ENCODE peak calls at places on chromosomes 7 and 10, in eight cellular contexts. I, M, N, S, Z, X, L and H are unnamed samples.
A peak's percentile ranks its signal among the peaks of the same experiment; 100 is the strongest.

GRCh38 chr10:33238643-33239042 is 95.8 kb downstream of the NRP1 start:
- DNase-seq in Z (no peak), N (peak; percentile 82), I (peak; percentile 96), S (no peak), X (no peak), L (no peak), M (peak; percentile 66), H (no peak)

GRCh38 chr10:97023401-97024180 is 162.2 kb downstream of the SLIT1 start:
- DNase-seq in Z (no peak), X (no peak), I (no peak), L (no peak), N (no peak), S (no peak), M (peak; percentile 58), H (no peak)

GRCh38 chr7:100887186-100887954 is 2.1 kb downstream of the UFSP1 start:
- DNase-seq in Z (no peak), N (no peak), S (no peak), X (no peak), I (no peak), L (no peak), M (no peak), H (no peak)

GRCh38 chr10:90642650-90643049 is 215.2 kb downstream of the HTR7 start:
- DNase-seq in I (no peak), N (no peak), S (no peak), Z (no peak), L (no peak), M (peak; percentile 6), X (no peak), H (no peak)

GRCh38 chr10:48332871-48333216 is 26.4 kb downstream of the MAPK8 start:
- DNase-seq in I (no peak), N (no peak), X (no peak), L (no peak), S (no peak), M (no peak), Z (no peak), H (no peak)

GRCh38 chr7:94092980-94093379 is 88.8 kb upstream of the BET1 start:
- DNase-seq in L (no peak), M (no peak), S (no peak), N (no peak), I (no peak), X (no peak), Z (no peak), H (no peak)

GRCh38 chr7:44603208-44603607 is 3.2 kb upstream of the OGDH start:
- DNase-seq in N (no peak), S (no peak), I (no peak), X (no peak), M (no peak), L (no peak), Z (no peak), H (no peak)

GRCh38 chr10:53361281-53361680 is 588.7 kb upstream of the MBL2 start:
- DNase-seq in S (no peak), I (no peak), X (peak; percentile 8), Z (no peak), L (no peak), N (no peak), M (no peak), H (no peak)

GRCh38 chr10:52115823-52116222 is 198.3 kb upstream of the DKK1 start:
- DNase-seq in L (no peak), I (peak; percentile 43), Z (no peak), X (no peak), M (peak; percentile 22), S (no peak), N (peak; percentile 25), H (no peak)

GRCh38 chr10:3879073-3879472 is 94.1 kb upstream of the KLF6 start:
- DNase-seq in M (no peak), Z (no peak), N (no peak), I (no peak), L (no peak), S (no peak), X (no peak), H (no peak)

GRCh38 chr7:130149575-130150139 is 55.5 kb downstream of the TMEM209 start:
- DNase-seq in L (peak; percentile 76), I (no peak), Z (no peak), M (no peak), S (no peak), N (no peak), X (no peak), H (no peak)

GRCh38 chr10:127277063-127277462 is 80.7 kb upstream of the INSYN2A start:
- DNase-seq in N (no peak), I (peak; percentile 31), L (no peak), X (no peak), M (no peak), S (no peak), Z (no peak), H (no peak)

GRCh38 chr10:117531371-117532002 is 11.1 kb upstream of the EMX2 start:
- DNase-seq in X (no peak), S (no peak), M (no peak), I (no peak), L (no peak), N (no peak), Z (no peak), H (no peak)

GRCh38 chr7:55570939-55571338 is 1.4 kb downstream of the VOPP1 start:
- DNase-seq in S (no peak), L (no peak), I (peak; percentile 84), Z (no peak), X (no peak), N (no peak), M (peak; percentile 34), H (no peak)

GRCh38 chr10:32616438-32616837 is 170.5 kb downstream of the CCDC7 start:
- DNase-seq in I (no peak), X (no peak), S (no peak), N (no peak), M (no peak), L (no peak), Z (no peak), H (no peak)

GRCh38 chr7:41886906-41887311 is 184.0 kb upstream of the INHBA start:
- DNase-seq in S (peak; percentile 56), M (peak; percentile 95), I (peak; percentile 98), Z (peak; percentile 58), L (no peak), N (no peak), X (peak; percentile 34), H (peak; percentile 70)

GRCh38 chr7:2403718-2404648 is 572 bp downstream of the CHST12 start:
- DNase-seq in M (peak; percentile 22), Z (peak; percentile 43), I (peak; percentile 21), S (peak; percentile 40), X (peak; percentile 70), L (peak; percentile 75), N (no peak), H (no peak)

GRCh38 chr7:103439661-103440060 is 6.3 kb downstream of the SLC26A5 start:
- DNase-seq in M (no peak), Z (no peak), X (no peak), N (no peak), L (no peak), S (no peak), I (no peak), H (no peak)

GRCh38 chr7:39880556-39880955 is 69.5 kb upstream of the CDK13 start:
- DNase-seq in L (no peak), N (no peak), M (peak; percentile 51), I (peak; percentile 31), Z (no peak), X (peak; percentile 59), S (no peak), H (no peak)

DNA sequence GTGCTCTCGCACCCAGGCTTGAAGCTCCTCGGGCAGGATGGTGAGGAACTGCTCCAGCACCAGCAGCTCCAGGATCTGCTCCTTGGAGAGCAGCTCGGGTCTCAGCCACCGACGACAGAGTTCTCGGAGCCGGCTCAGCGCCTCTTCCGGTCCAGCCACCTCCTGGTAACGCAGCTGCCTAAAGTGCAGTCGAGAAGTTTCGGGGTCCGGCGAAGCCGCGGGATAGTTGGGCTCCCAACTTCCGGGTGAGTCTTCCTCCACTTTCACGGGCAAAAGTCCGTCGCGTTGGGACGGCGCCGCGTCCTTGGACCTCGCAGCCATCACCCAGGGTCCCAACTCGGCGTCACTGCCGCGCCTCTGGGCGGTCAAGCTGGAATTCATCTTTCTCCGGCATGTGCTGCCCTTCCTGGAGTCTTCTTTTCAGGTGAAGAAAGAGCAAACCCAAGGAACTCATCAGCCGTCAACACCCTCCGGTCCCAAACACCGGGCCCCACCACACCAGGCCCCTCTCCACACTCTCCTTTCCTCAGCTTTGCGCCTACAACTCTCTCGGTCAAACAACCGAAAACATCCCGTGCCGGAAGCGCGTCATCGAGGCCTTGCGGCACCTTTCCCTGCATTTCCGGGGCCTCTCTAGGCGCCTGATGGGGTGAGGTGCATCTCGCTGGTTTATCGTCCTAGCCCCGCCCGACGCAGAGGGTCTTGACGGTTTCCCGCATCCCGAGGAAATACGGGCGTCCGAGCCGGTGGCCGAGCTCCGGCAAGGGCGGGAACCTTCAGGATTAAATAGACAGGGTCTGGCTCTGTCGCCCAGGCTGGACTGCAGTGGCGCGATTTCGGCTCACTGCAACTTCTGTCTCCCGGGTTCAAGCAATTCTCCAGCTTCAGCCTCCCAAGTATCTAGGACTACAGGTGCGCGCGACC is at the start of gene ZNF394:
- DNase-seq in N (peak; percentile 95), M (peak; percentile 94), I (peak; percentile 93), S (peak; percentile 91), X (peak; percentile 95), Z (peak; percentile 91), L (peak; percentile 95), H (peak; percentile 93)
- TF ChIP-seq CTCF in N (no peak), M (no peak), I (no peak), S (no peak), X (no peak), Z (no peak), L (no peak), H (no peak)

DNA sequence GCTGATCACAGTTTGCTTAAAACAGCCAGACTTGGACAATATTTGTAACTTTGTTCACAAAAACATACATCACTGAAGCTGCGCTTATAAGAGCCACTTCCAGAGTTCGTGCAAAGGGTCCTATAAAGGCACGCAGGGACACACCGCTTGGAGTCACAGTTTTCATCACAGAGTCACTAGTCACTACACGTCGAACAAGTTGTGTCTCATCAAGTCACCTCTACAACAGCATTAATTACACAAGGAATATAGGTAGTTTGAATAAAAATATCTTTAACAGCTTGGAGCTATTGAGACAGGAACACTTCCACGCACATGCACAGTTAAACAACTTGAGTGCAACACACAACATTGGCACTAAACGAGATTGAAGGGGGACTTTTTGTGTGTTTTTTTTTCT is 2.3 kb downstream of the HOXA5 start:
- DNase-seq in M (no peak), S (no peak), I (no peak), L (no peak), N (no peak), X (no peak), Z (no peak), H (no peak)
- H3K27ac ChIP-seq in M (peak overlapping the region; percentile 98), S (no peak overlapping the region), I (peak overlapping the region; percentile 88), L (peak overlapping the region; percentile 96), N (no peak overlapping the region), X (no peak overlapping the region), Z (no peak overlapping the region), H (no peak overlapping the region)

DNA sequence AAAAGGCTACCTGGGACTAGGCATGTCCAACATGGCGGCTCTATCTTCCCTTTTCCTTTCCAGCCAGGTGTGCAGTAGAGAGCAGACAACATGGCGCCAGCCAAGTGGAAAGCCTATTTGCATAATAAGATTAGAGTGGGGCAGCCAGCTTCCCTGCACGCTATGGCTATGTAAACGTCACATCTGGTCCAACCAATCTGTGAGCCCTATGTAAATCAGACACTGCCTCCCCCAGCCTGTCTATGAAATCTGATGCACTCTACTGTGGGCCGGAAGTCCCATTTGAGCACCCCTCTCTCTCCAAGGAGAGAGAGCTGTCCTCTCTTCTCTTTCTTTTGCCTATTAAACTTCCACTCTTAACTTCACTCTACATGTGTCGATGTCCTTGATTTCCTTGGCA is 984.9 kb upstream of the AUTS2 start:
- DNase-seq in N (no peak), X (no peak), S (no peak), M (no peak), I (no peak), L (no peak), Z (no peak), H (no peak)
- H3K4me3 ChIP-seq in N (no peak overlapping the region), X (no peak overlapping the region), S (no peak overlapping the region), M (no peak overlapping the region), I (no peak overlapping the region), L (no peak overlapping the region), Z (no peak overlapping the region), H (no peak overlapping the region)

GRCh38 chr7:148480479-148481146 is 110.0 kb upstream of the C7orf33 start:
- DNase-seq in M (no peak), Z (no peak), X (no peak), L (no peak), S (no peak), N (no peak), I (no peak), H (no peak)
- TF ChIP-seq CTCF in M (no peak), Z (no peak), X (no peak), L (no peak), S (no peak), N (no peak), I (no peak), H (no peak)